ENCODE peak calls at places on chromosome 5, in four cellular contexts. S is Peyer's patch, A is body of pancreas, L is esophagus muscularis mucosa. V is an unnamed sample.

GRCh38 chr5:95283761-95284511 is 958 bp downstream of the MCTP1 start:
- DNase-seq in A (peak; percentile 22), S (no peak), L (no peak), V (no peak)

GRCh38 chr5:14039063-14039462 is 94.6 kb upstream of the DNAH5 start:
- DNase-seq in S (no peak), L (peak; percentile 68), A (no peak), V (no peak)

GRCh38 chr5:171695804-171696203 is 89.8 kb upstream of the SMIM23 start:
- DNase-seq in A (no peak), S (no peak), L (no peak), V (peak; percentile 7)

GRCh38 chr5:170632985-170633234 is 129.1 kb downstream of the KCNIP1 start:
- DNase-seq in A (no peak), S (peak; percentile 62), L (no peak), V (peak; percentile 87)

GRCh38 chr5:91301459-91301858 is 81.7 kb downstream of the ARRDC3 start:
- DNase-seq in L (no peak), A (no peak), S (no peak), V (no peak)

GRCh38 chr5:181153814-181154213 is 6.4 kb downstream of the OR2V2 start:
- DNase-seq in L (no peak), S (no peak), A (no peak), V (no peak)

GRCh38 chr5:111367081-111367480 is 142.9 kb downstream of the CAMK4 start:
- DNase-seq in A (no peak), S (no peak), L (no peak), V (no peak)

GRCh38 chr5:180366303-180366702 is 13.2 kb upstream of the GFPT2 start:
- DNase-seq in L (no peak), A (no peak), S (no peak), V (no peak)

GRCh38 chr5:107213025-107213424 is 457.7 kb downstream of the EFNA5 start:
- DNase-seq in S (no peak), L (no peak), A (no peak), V (no peak)

GRCh38 chr5:128424672-128425071 is 113.4 kb downstream of the FBN2 start:
- DNase-seq in S (no peak), L (no peak), A (no peak), V (no peak)

GRCh38 chr5:53826503-53826902 is 266.1 kb downstream of the NDUFS4 start:
- DNase-seq in S (no peak), A (no peak), L (no peak), V (no peak)

GRCh38 chr5:128965011-128965637 is at the start of gene SLC27A6:
- DNase-seq in L (no peak), S (no peak), A (no peak), V (peak; percentile 61)

GRCh38 chr5:143672806-143673205 is 139.2 kb upstream of the HMHB1 start:
- DNase-seq in S (no peak), L (no peak), A (no peak), V (no peak)

GRCh38 chr5:111511174-111512025 is 935 bp downstream of the STARD4 start:
- DNase-seq in A (no peak), L (no peak), S (no peak), V (no peak)

GRCh38 chr5:57976506-57976905 is 483.4 kb downstream of the PLK2 start:
- DNase-seq in S (no peak), L (no peak), A (no peak), V (no peak)

GRCh38 chr5:60604771-60605170 is 95.2 kb downstream of the DEPDC1B start:
- DNase-seq in A (no peak), S (no peak), L (no peak), V (no peak)

GRCh38 chr5:4058899-4059298 is 463.3 kb downstream of the IRX1 start:
- DNase-seq in A (no peak), S (peak; percentile 73), L (peak; percentile 90), V (no peak)

GRCh38 chr5:83426855-83427254 is 44.7 kb upstream of the VCAN start:
- DNase-seq in A (no peak), S (no peak), L (no peak), V (no peak)

GRCh38 chr5:37869221-37869620 is 29.4 kb upstream of the GDNF start:
- DNase-seq in L (no peak), S (no peak), A (no peak), V (no peak)

GRCh38 chr5:125486634-125487033 is 740.2 kb upstream of the ZNF608 start:
- DNase-seq in A (no peak), S (no peak), L (no peak), V (no peak)

GRCh38 chr5:168339151-168340140 is 48.0 kb downstream of the WWC1 start:
- DNase-seq in L (no peak), S (no peak), A (no peak), V (no peak)

GRCh38 chr5:52693279-52693678 is 94.4 kb upstream of the ITGA1 start:
- DNase-seq in L (no peak), A (peak; percentile 21), S (peak; percentile 70), V (peak; percentile 66)

GRCh38 chr5:159156839-159157238 is 52.5 kb downstream of the RNF145 start:
- DNase-seq in L (no peak), S (peak; percentile 59), A (peak; percentile 65), V (no peak)

GRCh38 chr5:95861221-95861857 is 38.8 kb upstream of the GLRX start:
- DNase-seq in A (peak; percentile 87), L (no peak), S (peak; percentile 77), V (peak; percentile 92)

GRCh38 chr5:175378444-175379028 is 65.4 kb downstream of the DRD1 start:
- DNase-seq in A (no peak), L (no peak), S (no peak), V (no peak)

GRCh38 chr5:1314564-1314982 is 19.7 kb upstream of the TERT start:
- DNase-seq in A (no peak), S (no peak), L (no peak), V (peak; percentile 53)

GRCh38 chr5:1316588-1316902 is 21.7 kb upstream of the TERT start:
- DNase-seq in S (no peak), L (no peak), A (no peak), V (peak; percentile 46)

GRCh38 chr5:1316941-1317340 is 22.1 kb upstream of the TERT start:
- DNase-seq in A (no peak), S (peak; percentile 24), L (no peak), V (peak; percentile 25)

GRCh38 chr5:1315018-1315708 is 20.3 kb upstream of the TERT start:
- DNase-seq in S (peak; percentile 39), L (no peak), A (no peak), V (no peak)

GRCh38 chr5:1315709-1316587 is 21.1 kb upstream of the TERT start:
- DNase-seq in A (peak; percentile 94), L (no peak), S (peak; percentile 88), V (peak; percentile 53)
- TF ChIP-seq POLR2A in A (peak; percentile 68), L (no peak), S (peak; percentile 33), V (no peak)

DNA sequence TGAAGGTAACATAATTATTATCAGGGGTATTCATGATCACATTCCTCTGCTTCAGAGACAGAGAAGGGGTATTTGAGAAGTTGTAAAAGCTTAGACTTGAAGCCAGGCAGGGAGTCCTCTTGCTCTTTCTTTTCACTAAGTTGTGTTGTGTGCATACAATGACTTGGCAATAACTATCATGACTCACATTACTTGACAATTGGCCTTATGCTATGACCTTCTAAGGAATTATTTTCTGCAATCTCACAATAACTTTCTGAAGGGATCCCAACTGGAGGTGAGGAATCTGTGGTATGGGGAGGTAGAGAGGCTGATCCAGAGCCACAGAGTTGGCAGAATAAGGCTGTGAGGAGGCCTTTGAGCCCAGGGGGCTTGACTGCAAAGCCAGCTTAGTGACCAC is 622.3 kb downstream of the MTRR start:
- DNase-seq in A (no peak), S (no peak), L (no peak), V (no peak)
- H3K4me1 ChIP-seq in A (no peaks in the 10 kb centered on the region), S (no peaks in the 10 kb centered on the region), L (no peaks in the 10 kb centered on the region), V (no peaks in the 10 kb centered on the region)

GRCh38 chr5:147559725-147560124 is 49.9 kb upstream of the DPYSL3 start:
- DNase-seq in L (no peak), S (no peak), A (no peak), V (no peak)

GRCh38 chr5:147561435-147561834 is 51.6 kb upstream of the DPYSL3 start:
- DNase-seq in L (no peak), S (no peak), A (no peak), V (no peak)

GRCh38 chr5:147558826-147559225 is 49.0 kb upstream of the DPYSL3 start:
- DNase-seq in S (no peak), A (peak; percentile 36), L (no peak), V (peak; percentile 85)

GRCh38 chr5:147558131-147558730 is 48.4 kb upstream of the DPYSL3 start:
- DNase-seq in A (no peak), S (no peak), L (no peak), V (no peak)

DNA sequence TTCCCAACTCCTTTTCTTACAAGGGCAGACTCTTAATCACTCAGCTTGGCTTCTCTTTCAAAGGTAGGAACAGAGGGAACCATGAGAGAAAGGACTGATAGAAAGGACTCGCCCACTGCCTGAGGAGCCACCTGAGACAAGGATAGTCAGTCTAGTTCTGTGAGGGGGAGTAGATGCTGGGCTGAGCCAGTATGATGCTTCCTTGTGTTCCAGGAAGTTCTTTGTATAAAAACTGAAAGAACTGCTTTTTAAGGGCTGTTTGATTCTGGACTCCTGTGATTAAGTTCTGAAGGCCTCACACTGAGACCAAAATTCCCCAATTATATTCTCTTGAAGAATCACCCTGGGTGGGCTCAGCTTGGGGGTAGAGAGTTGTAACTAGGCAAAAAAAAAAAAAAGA is 51.1 kb upstream of the DPYSL3 start:
- DNase-seq in A (no peak), S (no peak), L (no peak), V (no peak)
- TF ChIP-seq POLR2A in A (no peak), S (no peak), L (no peak), V (no peak)

DNA sequence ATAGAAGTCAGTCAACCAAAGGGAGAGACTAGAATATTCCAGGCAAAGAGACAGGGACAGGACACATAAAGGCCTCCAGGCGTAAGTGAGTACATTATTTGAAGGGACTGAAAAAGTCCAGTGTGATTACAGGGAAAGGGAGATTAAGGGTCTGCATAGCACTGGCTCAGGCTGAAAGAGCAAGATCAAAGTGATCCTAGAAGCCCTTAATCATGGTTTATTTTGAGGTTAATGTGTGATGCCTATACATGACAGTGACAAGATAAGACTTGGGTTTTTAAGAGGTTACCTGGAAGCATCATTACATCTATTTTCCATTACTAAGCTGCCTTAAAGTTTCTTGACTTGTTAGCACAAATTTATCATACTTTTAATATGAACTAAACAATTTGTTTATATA is 25.8 kb downstream of the LMBRD2 start:
- DNase-seq in L (no peak), A (no peak), S (no peak), V (no peak)
- H3K4me1 ChIP-seq in L (no peaks in the 10 kb centered on the region), A (no peaks in the 10 kb centered on the region), S (no peaks in the 10 kb centered on the region), V (no peaks in the 10 kb centered on the region)

DNA sequence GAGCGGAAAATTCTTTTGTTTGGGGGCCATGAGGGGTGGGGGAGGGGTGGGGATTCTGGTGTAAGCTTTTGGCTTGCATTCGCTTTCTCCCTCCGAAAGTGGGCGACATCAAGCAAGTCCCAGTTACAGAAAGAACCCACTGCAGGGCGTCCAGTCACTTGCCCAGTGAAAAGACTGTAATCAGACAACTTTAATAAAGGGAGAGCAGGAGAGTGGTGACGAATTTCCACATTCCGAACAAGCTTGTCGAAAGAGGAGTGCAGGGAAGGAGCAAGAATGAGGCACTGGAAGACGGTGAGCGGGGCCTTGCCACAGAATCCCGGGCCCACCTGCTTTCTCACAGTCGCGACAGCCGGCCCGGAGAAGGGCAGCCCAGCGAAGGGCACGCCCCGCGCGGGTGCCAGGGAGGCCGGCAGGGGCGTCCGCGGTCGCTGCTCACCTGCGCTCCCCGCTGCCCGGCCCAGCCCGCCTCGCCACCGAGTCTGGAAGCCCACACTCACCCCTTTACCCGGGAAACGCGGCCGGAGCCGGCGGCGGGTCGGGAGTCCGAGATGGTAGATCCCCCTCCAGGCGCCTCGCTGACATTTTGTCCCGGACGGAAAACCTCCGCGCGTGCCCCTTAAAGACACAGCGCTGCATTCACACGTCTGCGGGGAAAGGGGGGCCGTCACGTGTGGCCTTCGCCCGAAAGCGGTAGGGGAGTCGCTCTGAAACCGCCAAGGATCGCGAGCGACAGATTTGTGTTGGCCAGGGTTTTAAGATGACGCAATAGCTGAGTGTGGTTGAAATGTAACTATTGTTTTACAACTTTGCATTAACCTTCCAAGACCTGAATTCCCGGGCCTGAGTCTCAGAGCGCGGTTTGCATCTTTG is at the start of gene ZBED3:
- DNase-seq in L (no peak), A (peak; percentile 90), S (peak; percentile 85), V (peak; percentile 90)
- TF ChIP-seq POLR2A in L (no peak), A (peak; percentile 68), S (no peak), V (no peak)